ENCODE peak calls at places on chromosomes 6 and 20, in seven cellular contexts. C is pancreas, Y is cardiac muscle cell, S is endodermal cell, B is heart left ventricle, M is kidney, V is esophagus muscularis mucosa. I is an unnamed sample. For H3K36me3, the result is how much of the 10 kb centered on the place peaks cover.

GRCh38 chr20:46994341-46994740 is 99.7 kb downstream of the EYA2 start:
- DNase-seq in C (peak), Y (no peak), S (no peak), B (no peak), M (no peak), V (no peak), I (no peak)

GRCh38 chr6:39867592-39867991 is 66.7 kb downstream of the MOCS1 start:
- DNase-seq in C (no peak), Y (no peak), S (peak), B (no peak), M (no peak), V (no peak), I (no peak)

GRCh38 chr6:110053395-110054240 is 75.5 kb downstream of the GPR6 start:
- DNase-seq in C (peak), Y (peak), S (peak), B (no peak), M (no peak), V (peak), I (no peak)

GRCh38 chr6:79586548-79586947 is 44.6 kb upstream of the SH3BGRL2 start:
- DNase-seq in C (no peak), Y (peak), S (peak), B (no peak), M (no peak), V (no peak), I (no peak)

GRCh38 chr20:62274332-62275262 is 28.2 kb upstream of the ADRM1 start:
- DNase-seq in C (no peak), Y (no peak), S (no peak), B (no peak), M (no peak), V (no peak), I (no peak)

GRCh38 chr6:7538484-7538883 is 3.0 kb upstream of the DSP start:
- DNase-seq in C (no peak), Y (no peak), S (no peak), B (no peak), M (no peak), V (no peak), I (no peak)

GRCh38 chr20:57526067-57526884 is 1.3 kb upstream of the CTCFL start:
- DNase-seq in C (no peak), Y (no peak), S (peak), B (no peak), M (no peak), V (no peak), I (peak)

GRCh38 chr6:56714273-56714672 is 71.6 kb upstream of the DST start:
- DNase-seq in C (no peak), Y (no peak), S (no peak), B (no peak), M (no peak), V (no peak), I (no peak)

GRCh38 chr20:53194310-53194709 is 222.2 kb downstream of the TSHZ2 start:
- DNase-seq in C (no peak), Y (no peak), S (no peak), B (no peak), M (no peak), V (no peak), I (no peak)

GRCh38 chr20:63235399-63235983 is at the start of gene BIRC7:
- DNase-seq in C (no peak), Y (no peak), S (no peak), B (no peak), M (no peak), V (no peak), I (no peak)

GRCh38 chr6:109117346-109118035 is 22.2 kb downstream of the CEP57L1 start:
- DNase-seq in C (no peak), Y (no peak), S (no peak), B (no peak), M (no peak), V (no peak), I (peak)

GRCh38 chr6:39428152-39428551 is 105.7 kb upstream of the KCNK16 start:
- DNase-seq in C (no peak), Y (no peak), S (no peak), B (no peak), M (no peak), V (peak), I (no peak)

GRCh38 chr20:18739785-18740184 is 73.8 kb upstream of the SCP2D1 start:
- DNase-seq in C (no peak), Y (peak), S (peak), B (no peak), M (peak), V (no peak), I (peak)

GRCh38 chr6:106089981-106090380 is 3.8 kb downstream of the PRDM1 start:
- DNase-seq in C (no peak), Y (no peak), S (no peak), B (no peak), M (no peak), V (peak), I (no peak)

GRCh38 chr20:46915580-46916243 is 21.1 kb downstream of the EYA2 start:
- DNase-seq in C (no peak), Y (no peak), S (no peak), B (no peak), M (no peak), V (no peak), I (no peak)

GRCh38 chr20:13236990-13237720 is 16.1 kb downstream of the ISM1 start:
- DNase-seq in C (no peak), Y (no peak), S (no peak), B (no peak), M (no peak), V (peak), I (no peak)

GRCh38 chr6:30894381-30894780 is 10.1 kb downstream of the DDR1 start:
- DNase-seq in C (no peak), Y (no peak), S (no peak), B (no peak), M (no peak), V (no peak), I (no peak)

GRCh38 chr6:30891816-30892553 is 7.7 kb downstream of the DDR1 start:
- DNase-seq in C (no peak), Y (no peak), S (no peak), B (no peak), M (no peak), V (no peak), I (no peak)

GRCh38 chr6:30893666-30894065 is 9.3 kb downstream of the DDR1 start:
- DNase-seq in C (no peak), Y (no peak), S (no peak), B (no peak), M (no peak), V (no peak), I (no peak)

GRCh38 chr6:30891450-30891723 is 7.1 kb downstream of the DDR1 start:
- DNase-seq in C (no peak), Y (no peak), S (no peak), B (no peak), M (no peak), V (no peak), I (no peak)

GRCh38 chr6:30893001-30893591 is 8.8 kb downstream of the DDR1 start:
- DNase-seq in C (no peak), Y (no peak), S (peak), B (no peak), M (no peak), V (no peak), I (no peak)
- H3K36me3 ChIP-seq in C (under half), Y (under half), S (half or more), B (under half), M (under half), V (half or more), I (under half)

GRCh38 chr6:146295695-146296094 is 247.9 kb upstream of the RAB32 start:
- DNase-seq in C (no peak), Y (no peak), S (no peak), B (no peak), M (no peak), V (no peak), I (no peak)
- TF ChIP-seq CTCF in C (no peak), Y (no peak), S (no peak), B (no peak), M (no peak), V (no peak), I (no peak)

DNA sequence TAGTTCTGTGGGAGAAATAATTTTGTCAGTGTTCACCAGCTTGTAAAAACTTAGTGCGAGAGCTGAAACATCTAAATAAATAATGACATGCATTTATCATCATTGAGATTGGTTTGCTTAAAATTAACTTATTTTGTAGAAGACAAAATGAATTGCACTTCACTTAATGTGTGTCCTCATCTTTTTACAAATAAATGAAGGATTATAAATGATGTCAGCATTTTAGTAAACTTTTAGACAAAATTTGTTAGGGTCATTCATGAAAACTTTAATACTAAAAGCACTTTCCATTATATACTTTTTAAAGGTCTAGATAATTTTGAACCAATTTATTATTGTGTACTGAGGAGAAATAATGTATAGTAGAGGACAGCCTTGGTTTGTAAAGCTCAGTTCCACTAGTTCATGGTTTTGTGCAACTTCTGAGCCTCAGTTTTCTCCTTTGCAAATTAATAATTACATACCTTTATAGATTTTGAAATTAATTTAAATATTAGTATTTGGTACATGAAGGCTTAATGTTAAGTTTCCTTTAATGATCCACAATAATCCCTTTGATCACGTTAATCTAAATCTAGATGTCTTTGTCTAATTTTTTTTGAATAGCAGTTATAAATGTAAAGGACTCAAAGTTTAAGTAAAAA is 9.2 kb downstream of the LOC128125822 start:
- DNase-seq in C (no peak), Y (no peak), S (no peak), B (no peak), M (no peak), V (no peak), I (no peak)
- H3K36me3 ChIP-seq in C (under half), Y (half or more), S (half or more), B (under half), M (under half), V (under half), I (under half)

DNA sequence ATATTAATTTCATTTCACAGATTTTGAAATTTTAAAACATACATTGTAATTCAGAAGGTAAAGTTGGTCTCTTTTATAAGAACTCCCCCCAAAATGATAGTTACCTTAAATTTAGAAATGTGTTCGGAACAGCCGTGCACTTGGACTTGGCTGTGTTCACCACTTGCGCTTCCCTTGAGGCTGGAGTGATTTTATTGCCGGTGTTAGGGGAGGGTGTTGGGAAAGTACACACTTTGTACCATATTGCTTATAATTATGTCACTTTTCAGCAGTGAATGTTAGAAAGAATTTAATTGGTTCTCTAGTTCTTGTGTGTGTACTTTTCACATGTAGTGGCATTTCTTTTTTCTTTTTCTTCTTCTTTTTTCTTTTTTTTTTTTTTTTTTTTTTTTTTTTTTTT is 227.4 kb downstream of the ARID1B start:
- DNase-seq in C (no peak), Y (no peak), S (no peak), B (no peak), M (no peak), V (no peak), I (peak)
- TF ChIP-seq CTCF in C (no peak), Y (no peak), S (no peak), B (no peak), M (no peak), V (no peak), I (no peak)

DNA sequence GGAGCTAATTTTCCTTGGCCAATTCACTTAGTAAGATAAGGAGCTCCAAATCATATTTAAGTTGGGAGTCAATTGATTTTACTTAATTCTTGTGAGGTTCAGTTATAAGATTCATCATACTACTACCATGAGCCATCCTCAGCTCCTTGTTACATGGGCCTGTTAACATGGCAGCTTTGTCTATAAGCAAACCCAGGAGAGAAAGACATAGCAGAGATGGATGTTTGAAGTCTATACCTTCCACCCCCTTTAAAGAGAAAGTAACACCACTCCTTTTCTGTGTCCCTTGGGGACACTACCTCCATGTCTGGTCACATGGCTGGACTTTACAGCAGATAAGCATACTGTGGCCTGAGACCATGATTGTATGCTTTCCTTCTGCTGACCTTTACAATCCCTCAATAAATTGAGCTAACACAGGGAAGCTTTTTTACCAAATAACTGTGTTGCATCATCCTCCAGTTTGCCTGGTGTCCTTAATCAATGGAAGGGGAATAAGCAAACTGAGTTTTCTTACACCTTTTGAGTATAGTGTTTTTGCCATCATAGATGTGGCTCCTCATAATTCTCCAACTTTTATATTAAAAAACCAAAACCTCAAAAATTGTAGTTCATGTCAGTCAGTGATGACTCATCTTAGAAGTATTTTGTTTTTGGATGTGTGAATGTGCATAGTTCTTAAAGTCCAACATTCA is 9.8 kb upstream of the ZNFX1 start:
- DNase-seq in C (no peak), Y (no peak), S (peak), B (no peak), M (no peak), V (no peak), I (no peak)
- H3K36me3 ChIP-seq in C (under half), Y (half or more), S (half or more), B (half or more), M (half or more), V (half or more), I (half or more)

GRCh38 chr6:5746392-5747140 is 260.2 kb downstream of the NRN1 start:
- DNase-seq in C (no peak), Y (no peak), S (peak), B (no peak), M (no peak), V (no peak), I (peak)
- TF ChIP-seq CTCF in C (no peak), Y (peak), S (peak), B (peak), M (no peak), V (no peak), I (no peak)

GRCh38 chr6:158626360-158627167 is 18.0 kb downstream of the DYNLT1 start:
- DNase-seq in C (no peak), Y (no peak), S (peak), B (no peak), M (no peak), V (peak), I (peak)
- H3K36me3 ChIP-seq in C (under half), Y (under half), S (half or more), B (under half), M (under half), V (half or more), I (under half)

DNA sequence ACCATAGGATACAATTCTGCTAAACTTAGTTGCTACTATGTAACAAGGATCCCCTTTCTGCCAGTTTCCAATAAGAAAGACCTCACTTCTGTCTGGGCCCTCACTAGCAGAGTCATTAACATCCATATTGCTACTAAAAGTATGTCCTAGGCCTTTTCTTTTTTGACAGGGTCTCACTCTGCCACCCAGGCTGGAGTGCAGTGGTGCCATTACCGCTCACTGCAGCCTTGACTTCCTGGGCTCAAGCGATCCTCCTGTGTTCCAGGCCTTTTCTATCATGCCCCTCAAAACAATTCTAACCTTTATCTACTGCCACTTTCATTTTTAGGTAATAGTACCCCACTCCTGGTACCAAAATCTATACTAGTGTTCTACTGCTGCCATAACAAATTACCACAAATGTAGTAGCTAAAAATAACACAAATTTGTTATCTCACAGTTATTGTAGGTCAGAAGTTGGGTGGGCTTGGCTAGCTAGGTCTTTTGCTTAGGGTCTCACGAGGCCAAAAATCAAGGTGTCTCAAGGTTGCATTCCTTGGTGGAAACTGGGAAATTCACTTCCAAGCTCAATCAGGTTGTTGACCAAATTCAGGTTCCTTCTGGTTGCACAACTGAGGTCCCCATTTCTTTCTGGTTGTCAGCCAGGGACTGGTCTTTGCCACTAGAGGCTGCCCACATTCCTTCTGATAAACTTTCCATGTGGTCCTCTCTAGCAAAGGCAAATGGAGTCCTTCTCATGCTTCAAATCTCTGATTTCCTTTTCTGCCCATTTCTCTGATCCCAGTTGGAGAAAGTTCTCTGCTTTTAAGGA is 3.0 kb downstream of the CSNK2A1 start:
- DNase-seq in C (no peak), Y (no peak), S (no peak), B (no peak), M (no peak), V (no peak), I (no peak)
- TF ChIP-seq CTCF in C (no peak), Y (no peak), S (peak), B (no peak), M (no peak), V (no peak), I (no peak)

I was measured in colonic mucosa.